ENCODE peak calls at places on chromosome 12, in seven cellular contexts. One of them, this sample, is unnamed.

GRCh38 chr12:116529048-116529447 is 30.1 kb upstream of the MAP1LC3B2 start:
- DNase-seq in testis: peak
- DNase-seq in left ventricle myocardium inferior: no peak
- DNase-seq in endothelial cell: no peak
- DNase-seq in fibroblast of mammary gland: peak
- DNase-seq in vagina: no peak
- DNase-seq in BJ: peak
- DNase-seq in this sample: no peak

GRCh38 chr12:89622115-89622514 is 86.5 kb downstream of the ATP2B1 start:
- DNase-seq in vagina: no peak
- DNase-seq in testis: no peak
- DNase-seq in left ventricle myocardium inferior: no peak
- DNase-seq in fibroblast of mammary gland: no peak
- DNase-seq in BJ: no peak
- DNase-seq in endothelial cell: no peak
- DNase-seq in this sample: no peak

GRCh38 chr12:121325922-121326396 is 26.3 kb downstream of the ANAPC5 start:
- DNase-seq in testis: no peak
- DNase-seq in left ventricle myocardium inferior: no peak
- DNase-seq in fibroblast of mammary gland: no peak
- DNase-seq in endothelial cell: no peak
- DNase-seq in BJ: no peak
- DNase-seq in vagina: no peak
- DNase-seq in this sample: no peak

GRCh38 chr12:15717940-15718567 is 71.1 kb downstream of the EPS8 start:
- DNase-seq in left ventricle myocardium inferior: no peak
- DNase-seq in testis: no peak
- DNase-seq in endothelial cell: no peak
- DNase-seq in BJ: no peak
- DNase-seq in fibroblast of mammary gland: no peak
- DNase-seq in vagina: no peak
- DNase-seq in this sample: no peak

GRCh38 chr12:123798518-123798917 is 36.4 kb downstream of the DNAH10 start:
- DNase-seq in fibroblast of mammary gland: no peak
- DNase-seq in endothelial cell: no peak
- DNase-seq in testis: no peak
- DNase-seq in vagina: no peak
- DNase-seq in BJ: no peak
- DNase-seq in left ventricle myocardium inferior: no peak
- DNase-seq in this sample: no peak

GRCh38 chr12:4628406-4628805 is 20.4 kb downstream of the AKAP3 start:
- DNase-seq in testis: no peak
- DNase-seq in BJ: no peak
- DNase-seq in vagina: no peak
- DNase-seq in left ventricle myocardium inferior: no peak
- DNase-seq in endothelial cell: no peak
- DNase-seq in fibroblast of mammary gland: no peak
- DNase-seq in this sample: no peak

GRCh38 chr12:6375269-6376078 is at the start of gene SCNN1A:
- DNase-seq in fibroblast of mammary gland: no peak
- DNase-seq in endothelial cell: no peak
- DNase-seq in vagina: no peak
- DNase-seq in left ventricle myocardium inferior: no peak
- DNase-seq in testis: no peak
- DNase-seq in BJ: no peak
- DNase-seq in this sample: no peak

GRCh38 chr12:77108707-77109106 is 43.3 kb upstream of the E2F7 start:
- DNase-seq in BJ: no peak
- DNase-seq in vagina: no peak
- DNase-seq in testis: no peak
- DNase-seq in fibroblast of mammary gland: no peak
- DNase-seq in left ventricle myocardium inferior: no peak
- DNase-seq in endothelial cell: no peak
- DNase-seq in this sample: no peak

GRCh38 chr12:79883216-79883615 is 51.7 kb downstream of the PPP1R12A start:
- DNase-seq in endothelial cell: no peak
- DNase-seq in testis: no peak
- DNase-seq in left ventricle myocardium inferior: no peak
- DNase-seq in fibroblast of mammary gland: peak
- DNase-seq in vagina: no peak
- DNase-seq in BJ: no peak
- DNase-seq in this sample: no peak

GRCh38 chr12:38887770-38888169 is 17.6 kb downstream of the CPNE8 start:
- DNase-seq in vagina: no peak
- DNase-seq in fibroblast of mammary gland: no peak
- DNase-seq in BJ: no peak
- DNase-seq in left ventricle myocardium inferior: no peak
- DNase-seq in testis: no peak
- DNase-seq in endothelial cell: no peak
- DNase-seq in this sample: no peak

GRCh38 chr12:50482566-50482965 is 22.2 kb upstream of the DIP2B start:
- DNase-seq in BJ: no peak
- DNase-seq in left ventricle myocardium inferior: no peak
- DNase-seq in testis: no peak
- DNase-seq in vagina: no peak
- DNase-seq in endothelial cell: no peak
- DNase-seq in fibroblast of mammary gland: peak
- DNase-seq in this sample: no peak

GRCh38 chr12:68001486-68002466 is 12.5 kb downstream of the IFNG-AS1 start:
- DNase-seq in vagina: no peak
- DNase-seq in left ventricle myocardium inferior: no peak
- DNase-seq in BJ: no peak
- DNase-seq in testis: no peak
- DNase-seq in endothelial cell: no peak
- DNase-seq in fibroblast of mammary gland: peak
- DNase-seq in this sample: no peak

GRCh38 chr12:938810-939209 is 10.7 kb downstream of the RAD52 start:
- DNase-seq in testis: no peak
- DNase-seq in BJ: no peak
- DNase-seq in fibroblast of mammary gland: no peak
- DNase-seq in endothelial cell: no peak
- DNase-seq in left ventricle myocardium inferior: no peak
- DNase-seq in vagina: no peak
- DNase-seq in this sample: no peak

GRCh38 chr12:7117670-7118069 is 8.7 kb upstream of the C1RL start:
- DNase-seq in fibroblast of mammary gland: no peak
- DNase-seq in vagina: no peak
- DNase-seq in testis: no peak
- DNase-seq in BJ: no peak
- DNase-seq in endothelial cell: no peak
- DNase-seq in left ventricle myocardium inferior: no peak
- DNase-seq in this sample: no peak

GRCh38 chr12:41058266-41058665 is 129.9 kb upstream of the PDZRN4 start:
- DNase-seq in left ventricle myocardium inferior: no peak
- DNase-seq in endothelial cell: no peak
- DNase-seq in BJ: no peak
- DNase-seq in testis: no peak
- DNase-seq in vagina: no peak
- DNase-seq in fibroblast of mammary gland: no peak
- DNase-seq in this sample: no peak

GRCh38 chr12:53082637-53083036 is 3.4 kb upstream of the SPRYD3 start:
- DNase-seq in endothelial cell: no peak
- DNase-seq in testis: no peak
- DNase-seq in fibroblast of mammary gland: no peak
- DNase-seq in left ventricle myocardium inferior: no peak
- DNase-seq in BJ: no peak
- DNase-seq in vagina: no peak
- DNase-seq in this sample: no peak

GRCh38 chr12:71440393-71441349 is 1.1 kb downstream of the LGR5 start:
- DNase-seq in testis: no peak
- DNase-seq in vagina: no peak
- DNase-seq in fibroblast of mammary gland: no peak
- DNase-seq in left ventricle myocardium inferior: no peak
- DNase-seq in BJ: no peak
- DNase-seq in endothelial cell: peak
- DNase-seq in this sample: no peak

GRCh38 chr12:52832451-52832850 is 1.7 kb downstream of the KRT79 start:
- DNase-seq in vagina: no peak
- DNase-seq in BJ: no peak
- DNase-seq in left ventricle myocardium inferior: no peak
- DNase-seq in fibroblast of mammary gland: no peak
- DNase-seq in testis: no peak
- DNase-seq in endothelial cell: no peak
- DNase-seq in this sample: no peak

GRCh38 chr12:53200107-53200457 is 7.0 kb downstream of the ITGB7 start:
- DNase-seq in BJ: no peak
- DNase-seq in fibroblast of mammary gland: no peak
- DNase-seq in endothelial cell: no peak
- DNase-seq in vagina: no peak
- DNase-seq in left ventricle myocardium inferior: no peak
- DNase-seq in testis: no peak
- DNase-seq in this sample: no peak

GRCh38 chr12:14611640-14612203 is 44.0 kb upstream of the PLBD1 start:
- DNase-seq in fibroblast of mammary gland: no peak
- DNase-seq in testis: no peak
- DNase-seq in endothelial cell: no peak
- DNase-seq in left ventricle myocardium inferior: no peak
- DNase-seq in BJ: no peak
- DNase-seq in vagina: no peak
- DNase-seq in this sample: no peak

GRCh38 chr12:14612250-14612649 is 44.6 kb upstream of the PLBD1 start:
- DNase-seq in fibroblast of mammary gland: no peak
- DNase-seq in vagina: no peak
- DNase-seq in testis: no peak
- DNase-seq in left ventricle myocardium inferior: no peak
- DNase-seq in BJ: no peak
- DNase-seq in endothelial cell: no peak
- DNase-seq in this sample: no peak

GRCh38 chr12:14614704-14615121 is 47.0 kb upstream of the PLBD1 start:
- DNase-seq in BJ: no peak
- DNase-seq in testis: no peak
- DNase-seq in endothelial cell: no peak
- DNase-seq in fibroblast of mammary gland: no peak
- DNase-seq in vagina: no peak
- DNase-seq in left ventricle myocardium inferior: no peak
- DNase-seq in this sample: no peak

GRCh38 chr12:14612895-14613294 is 45.2 kb upstream of the PLBD1 start:
- DNase-seq in testis: no peak
- DNase-seq in vagina: no peak
- DNase-seq in left ventricle myocardium inferior: no peak
- DNase-seq in BJ: no peak
- DNase-seq in fibroblast of mammary gland: no peak
- DNase-seq in endothelial cell: no peak
- DNase-seq in this sample: no peak

DNA sequence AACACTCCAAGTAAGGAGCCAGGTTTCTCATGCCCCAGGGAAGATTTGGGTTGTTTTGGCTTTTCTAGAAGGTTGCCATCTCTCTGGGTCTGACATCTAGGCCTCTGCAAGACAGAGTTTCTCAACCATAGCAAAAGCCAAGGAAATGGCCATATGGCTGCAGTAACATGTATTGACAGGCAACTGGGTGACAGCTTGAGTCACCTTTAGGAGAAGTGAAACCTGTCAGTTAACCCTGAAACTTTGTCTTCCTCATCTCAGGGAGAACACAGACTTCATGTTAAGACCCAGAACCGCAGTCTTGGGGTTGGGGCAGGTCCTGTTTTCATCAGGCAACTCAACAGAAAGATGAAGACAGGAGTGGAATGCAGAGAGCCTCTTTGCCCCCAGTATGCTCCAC is 46.0 kb upstream of the PLBD1 start:
- DNase-seq in fibroblast of mammary gland: no peak
- DNase-seq in left ventricle myocardium inferior: no peak
- DNase-seq in vagina: no peak
- DNase-seq in BJ: no peak
- DNase-seq in endothelial cell: no peak
- DNase-seq in testis: no peak
- DNase-seq in this sample: no peak
- TF ChIP-seq CTCF in fibroblast of mammary gland: no peak
- TF ChIP-seq CTCF in left ventricle myocardium inferior: no peak
- TF ChIP-seq CTCF in vagina: no peak
- TF ChIP-seq CTCF in BJ: no peak
- TF ChIP-seq CTCF in endothelial cell: no peak
- TF ChIP-seq CTCF in testis: no peak
- TF ChIP-seq CTCF in this sample: no peak

DNA sequence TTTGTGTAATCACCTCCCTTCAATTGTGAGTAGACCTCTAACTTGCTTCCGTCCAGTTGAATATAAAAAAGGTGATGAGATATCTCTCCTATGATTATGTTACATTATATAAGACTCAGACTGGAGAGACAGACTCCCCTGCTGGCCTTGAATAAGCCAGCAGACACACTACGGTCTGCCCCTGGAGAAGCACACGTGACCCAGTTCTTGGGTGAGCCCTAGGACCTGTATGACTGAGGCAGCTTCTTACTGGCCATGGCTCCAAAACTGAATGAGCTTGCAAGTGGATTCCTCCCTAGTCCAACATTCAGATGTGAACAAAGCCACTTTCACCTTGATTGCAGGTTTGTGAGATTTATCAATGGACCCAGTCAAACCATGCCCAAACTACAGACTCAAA is 427.9 kb upstream of the DCN start:
- DNase-seq in fibroblast of mammary gland: no peak
- DNase-seq in testis: no peak
- DNase-seq in BJ: no peak
- DNase-seq in left ventricle myocardium inferior: no peak
- DNase-seq in vagina: no peak
- DNase-seq in endothelial cell: no peak
- DNase-seq in this sample: no peak
- TF ChIP-seq CTCF in fibroblast of mammary gland: no peak
- TF ChIP-seq CTCF in testis: no peak
- TF ChIP-seq CTCF in BJ: no peak
- TF ChIP-seq CTCF in left ventricle myocardium inferior: no peak
- TF ChIP-seq CTCF in vagina: no peak
- TF ChIP-seq CTCF in endothelial cell: no peak
- TF ChIP-seq CTCF in this sample: no peak

DNA sequence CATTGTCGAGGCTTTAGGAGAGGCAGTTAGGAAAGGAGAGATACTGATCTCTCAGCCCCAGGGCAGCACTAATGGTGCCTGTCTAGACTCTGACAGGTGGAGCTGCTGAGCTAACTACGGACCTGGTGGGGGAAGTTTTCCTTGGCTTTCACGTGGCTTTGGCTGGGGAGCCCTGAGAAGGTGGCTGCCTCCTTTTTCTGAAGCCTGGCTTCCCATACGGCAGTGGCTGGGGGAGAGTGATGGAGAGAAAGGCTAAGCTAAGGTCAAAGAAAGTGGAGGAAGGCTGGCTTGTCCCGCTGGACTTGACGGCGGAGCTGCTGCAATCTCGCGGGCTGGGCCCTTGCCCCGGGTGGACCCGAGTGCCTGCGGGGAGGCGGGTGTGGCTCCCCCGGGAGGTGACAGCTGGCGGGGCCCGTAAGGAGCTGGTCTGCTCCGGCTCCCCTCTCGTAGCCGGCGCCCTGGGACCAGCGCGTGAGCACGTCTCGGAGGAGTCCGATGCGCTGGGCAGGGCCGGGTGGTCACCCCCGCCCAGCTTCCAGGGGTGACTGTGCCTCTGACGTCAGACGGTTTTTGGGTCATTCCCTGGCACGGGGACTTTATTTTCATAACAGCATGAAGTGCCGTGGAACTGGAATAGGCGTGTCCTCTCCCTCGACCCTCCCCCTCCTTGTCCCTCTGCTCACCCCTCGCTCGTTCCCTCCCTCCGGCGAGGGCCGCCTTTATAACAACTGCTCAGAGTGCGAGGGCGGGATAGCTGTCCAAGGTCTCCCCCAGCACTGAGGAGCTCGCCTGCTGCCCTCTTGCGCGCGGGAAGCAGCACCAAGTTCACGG is at the start of gene GPRC5A:
- DNase-seq in testis: peak
- DNase-seq in BJ: peak
- DNase-seq in left ventricle myocardium inferior: peak
- DNase-seq in endothelial cell: peak
- DNase-seq in vagina: peak
- DNase-seq in fibroblast of mammary gland: peak
- DNase-seq in this sample: peak
- TF ChIP-seq CTCF in testis: no peak
- TF ChIP-seq CTCF in BJ: peak
- TF ChIP-seq CTCF in left ventricle myocardium inferior: no peak
- TF ChIP-seq CTCF in endothelial cell: no peak
- TF ChIP-seq CTCF in vagina: no peak
- TF ChIP-seq CTCF in fibroblast of mammary gland: peak
- TF ChIP-seq CTCF in this sample: peak

GRCh38 chr12:55705802-55706402 is 1.8 kb downstream of the ITGA7 start:
- DNase-seq in left ventricle myocardium inferior: no peak
- DNase-seq in vagina: no peak
- DNase-seq in endothelial cell: peak
- DNase-seq in fibroblast of mammary gland: no peak
- DNase-seq in BJ: no peak
- DNase-seq in testis: no peak
- DNase-seq in this sample: no peak
- TF ChIP-seq CTCF in left ventricle myocardium inferior: peak
- TF ChIP-seq CTCF in vagina: no peak
- TF ChIP-seq CTCF in endothelial cell: peak
- TF ChIP-seq CTCF in fibroblast of mammary gland: peak
- TF ChIP-seq CTCF in BJ: peak
- TF ChIP-seq CTCF in testis: peak
- TF ChIP-seq CTCF in this sample: peak